ENCODE peak calls at places on chromosomes 2 and 18, in five cellular contexts. M is fibroblast of lung, N is adrenal gland, T is heart right ventricle, S is transverse colon. D is an unnamed sample.

GRCh38 chr2:35255826-35256225 is 1099.8 kb upstream of the CRIM1 start:
- DNase-seq in M (no peak), N (no peak), T (no peak), S (no peak), D (no peak)

GRCh38 chr2:188032786-188033185 is 258.9 kb upstream of the GULP1 start:
- DNase-seq in M (no peak), N (no peak), T (no peak), S (no peak), D (no peak)

GRCh38 chr2:232869138-232870001 is 694 bp upstream of the SNORC start:
- DNase-seq in M (no peak), N (no peak), T (no peak), S (no peak), D (no peak)

GRCh38 chr2:209933499-209934458 is 68.7 kb upstream of the RPE start:
- DNase-seq in M (peak; percentile 94), N (peak; percentile 76), T (no peak), S (no peak), D (no peak)

GRCh38 chr2:120761164-120761861 is 25.6 kb downstream of the GLI2 start:
- DNase-seq in M (no peak), N (no peak), T (no peak), S (peak; percentile 3), D (peak; percentile 12)

GRCh38 chr2:197946562-197946961 is 142.2 kb downstream of the PLCL1 start:
- DNase-seq in M (no peak), N (no peak), T (no peak), S (no peak), D (peak; percentile 57)

GRCh38 chr2:233326500-233326899 is 18.9 kb downstream of the SAG start:
- DNase-seq in M (no peak), N (no peak), T (no peak), S (no peak), D (no peak)

GRCh38 chr2:196482119-196483065 is 157.1 kb upstream of the CCDC150 start:
- DNase-seq in M (no peak), N (no peak), T (no peak), S (no peak), D (no peak)

GRCh38 chr2:106299696-106300095 is 105.6 kb upstream of the UXS1 start:
- DNase-seq in M (no peak), N (no peak), T (no peak), S (peak; percentile 28), D (no peak)

GRCh38 chr2:217977840-217978535 is 24.8 kb downstream of the TNS1 start:
- DNase-seq in M (no peak), N (no peak), T (no peak), S (no peak), D (no peak)

GRCh38 chr2:202054716-202055115 is 18.3 kb upstream of the KIAA2012 start:
- DNase-seq in M (no peak), N (no peak), T (no peak), S (no peak), D (no peak)

GRCh38 chr2:85728883-85729824 is 24.6 kb upstream of the ATOH8 start:
- DNase-seq in M (peak; percentile 82), N (peak; percentile 90), T (peak; percentile 93), S (peak; percentile 89), D (peak; percentile 90)

GRCh38 chr2:75146221-75146902 is 53.0 kb downstream of the TACR1 start:
- DNase-seq in M (no peak), N (no peak), T (no peak), S (no peak), D (no peak)

GRCh38 chr2:152504618-152505017 is 169.6 kb downstream of the FMNL2 start:
- DNase-seq in M (no peak), N (no peak), T (no peak), S (no peak), D (no peak)

GRCh38 chr2:65868177-65868576 is 435.8 kb upstream of the SPRED2 start:
- DNase-seq in M (no peak), N (no peak), T (no peak), S (no peak), D (no peak)

GRCh38 chr2:163708265-163708664 is 27.5 kb downstream of the FIGN start:
- DNase-seq in M (no peak), N (no peak), T (no peak), S (no peak), D (no peak)

GRCh38 chr2:177784449-177784845 is 288.1 kb downstream of the PDE11A start:
- DNase-seq in M (peak; percentile 79), N (peak; percentile 36), T (no peak), S (no peak), D (no peak)

GRCh38 chr2:6648656-6649247 is 217.0 kb downstream of the CMPK2 start:
- DNase-seq in M (no peak), N (no peak), T (no peak), S (no peak), D (no peak)

GRCh38 chr2:23422089-23423061 is 37.4 kb downstream of the KLHL29 start:
- DNase-seq in M (no peak), N (no peak), T (no peak), S (no peak), D (no peak)

GRCh38 chr2:240713071-240713927 is 21.6 kb downstream of the AQP12A start:
- DNase-seq in M (no peak), N (no peak), T (no peak), S (no peak), D (no peak)

GRCh38 chr2:236608710-236609109 is 39.1 kb downstream of the ACKR3 start:
- DNase-seq in M (no peak), N (no peak), T (no peak), S (no peak), D (no peak)

GRCh38 chr18:12773369-12773768 is 70.5 kb downstream of the PSMG2 start:
- DNase-seq in M (no peak), N (no peak), T (no peak), S (no peak), D (no peak)

GRCh38 chr2:173652311-173652710 is 297.6 kb downstream of the CDCA7 start:
- DNase-seq in M (peak; percentile 97), N (peak; percentile 10), T (no peak), S (no peak), D (no peak)

GRCh38 chr18:62781893-62782292 is 66.6 kb downstream of the PHLPP1 start:
- DNase-seq in M (peak; percentile 74), N (peak; percentile 79), T (no peak), S (no peak), D (peak; percentile 68)

GRCh38 chr18:74569401-74569800 is 28.3 kb upstream of the ZNF407 start:
- DNase-seq in M (no peak), N (no peak), T (no peak), S (no peak), D (no peak)

GRCh38 chr18:49081511-49082146 is 130.9 kb upstream of the SMAD7 start:
- DNase-seq in M (no peak), N (no peak), T (no peak), S (no peak), D (no peak)

GRCh38 chr2:179861777-179862117 is 335 bp upstream of the ZNF385B start:
- DNase-seq in M (peak; percentile 19), N (peak; percentile 2), T (no peak), S (no peak), D (no peak)

GRCh38 chr2:64202206-64202864 is 58.1 kb upstream of the PELI1 start:
- DNase-seq in M (peak; percentile 97), N (no peak), T (no peak), S (no peak), D (no peak)

GRCh38 chr2:105595536-105595935 is 149.2 kb upstream of the NCK2 start:
- DNase-seq in M (no peak), N (no peak), T (no peak), S (no peak), D (no peak)

GRCh38 chr18:75156139-75156750 is 52.7 kb downstream of the PTGR3 start:
- DNase-seq in M (no peak), N (no peak), T (no peak), S (no peak), D (no peak)

GRCh38 chr2:100292022-100292580 is 30.2 kb downstream of the LONRF2 start:
- DNase-seq in M (peak; percentile 66), N (peak; percentile 96), T (no peak), S (no peak), D (peak; percentile 92)
- TF ChIP-seq CTCF in M (no peak), N (no peak), T (no peak), S (no peak), D (no peak)

GRCh38 chr2:100453853-100454252 is 16.4 kb upstream of the NMS start:
- DNase-seq in M (no peak), N (no peak), T (no peak), S (no peak), D (no peak)
- H3K9me3 ChIP-seq in M (no peaks in the 10 kb centered on the region), N (no peaks in the 10 kb centered on the region), T (peaks cover 9% of the 10 kb centered on the region), S (no peaks in the 10 kb centered on the region), D (no peaks in the 10 kb centered on the region)

GRCh38 chr2:142682528-142682927 is 194.9 kb upstream of the KYNU start:
- DNase-seq in M (peak; percentile 65), N (no peak), T (no peak), S (no peak), D (no peak)
- TF ChIP-seq CTCF in M (peak; percentile 14), N (peak; percentile 30), T (no peak), S (no peak), D (no peak)

GRCh38 chr2:7801212-7801611 is 880.6 kb upstream of the ID2 start:
- DNase-seq in M (no peak), N (no peak), T (no peak), S (no peak), D (no peak)
- H3K9me3 ChIP-seq in M (no peaks in the 10 kb centered on the region), N (no peaks in the 10 kb centered on the region), T (no peaks in the 10 kb centered on the region), S (no peaks in the 10 kb centered on the region), D (no peaks in the 10 kb centered on the region)

GRCh38 chr2:129903586-129904425 is 75.7 kb upstream of the RAB6C start:
- DNase-seq in M (no peak), N (no peak), T (no peak), S (no peak), D (no peak)
- TF ChIP-seq CTCF in M (no peak), N (no peak), T (no peak), S (no peak), D (no peak)